ENCODE peak calls at places on chromosome 2, in four cellular contexts. T is stimulated activated CD8-positive, alpha-beta memory T cell treated with anti-CD3 and anti-CD28 coated beads, Interleukin-15, amount 100 ng/mL, for 4 hours; R is kidney tubule cell; U is activated naive CD4-positive, alpha-beta T cell. B is an unnamed sample.

GRCh38 chr2:231672617-231673347 is 35.5 kb upstream of the PTMA start:
- DNase-seq in U (no peak), R (no peak), T (no peak), B (no peak)

GRCh38 chr2:84885111-84885510 is 4.2 kb upstream of the TRABD2A start:
- DNase-seq in T (no peak), R (no peak), U (no peak), B (no peak)

GRCh38 chr2:231483398-231484329 is 19.4 kb upstream of the NCL start:
- DNase-seq in U (no peak), R (no peak), T (no peak), B (no peak)

GRCh38 chr2:203580846-203581245 is 45.7 kb upstream of the RAPH1 start:
- DNase-seq in T (no peak), U (no peak), R (no peak), B (no peak)

GRCh38 chr2:132804045-132804444 is 134.0 kb upstream of the LYPD1 start:
- DNase-seq in R (peak; percentile 87), T (no peak), U (no peak), B (no peak)

GRCh38 chr2:105402809-105403208 is 4.0 kb upstream of the FHL2 start:
- DNase-seq in T (no peak), U (no peak), R (no peak), B (no peak)

GRCh38 chr2:215137741-215138340 is 585 bp downstream of the ABCA12 start:
- DNase-seq in R (peak; percentile 71), U (no peak), T (no peak), B (no peak)

GRCh38 chr2:46798041-46798440 is 117.6 kb downstream of the MCFD2 start:
- DNase-seq in T (no peak), R (peak; percentile 39), U (no peak), B (no peak)

GRCh38 chr2:39938035-39938835 is 159.2 kb upstream of the THUMPD2 start:
- DNase-seq in R (peak; percentile 56), U (no peak), T (no peak), B (no peak)

GRCh38 chr2:10398496-10398895 is 49.6 kb downstream of the ODC1 start:
- DNase-seq in R (no peak), T (no peak), U (no peak), B (no peak)

GRCh38 chr2:134250840-134251461 is 2.9 kb upstream of the MGAT5 start:
- DNase-seq in U (no peak), R (no peak), T (no peak), B (no peak)

GRCh38 chr2:68741805-68742306 is 7.2 kb downstream of the ARHGAP25 start:
- DNase-seq in R (no peak), T (no peak), U (no peak), B (no peak)

GRCh38 chr2:40371525-40372277 is 80.2 kb downstream of the SLC8A1 start:
- DNase-seq in U (no peak), T (no peak), R (peak; percentile 61), B (peak; percentile 8)

GRCh38 chr2:241609859-241610793 is 26.8 kb downstream of the THAP4 start:
- DNase-seq in R (peak; percentile 92), U (peak; percentile 66), T (peak; percentile 83), B (peak; percentile 46)

GRCh38 chr2:168948621-168949212 is 47.6 kb downstream of the G6PC2 start:
- DNase-seq in T (no peak), R (peak; percentile 30), U (no peak), B (no peak)

GRCh38 chr2:234973008-234973407 is 21.2 kb downstream of the SH3BP4 start:
- DNase-seq in U (no peak), T (no peak), R (peak; percentile 90), B (no peak)

GRCh38 chr2:207434903-207435302 is 94.9 kb upstream of the CREB1 start:
- DNase-seq in T (no peak), U (no peak), R (no peak), B (no peak)

GRCh38 chr2:17470855-17471641 is 47.2 kb downstream of the RAD51AP2 start:
- DNase-seq in R (peak; percentile 33), T (no peak), U (no peak), B (no peak)

GRCh38 chr2:9778012-9778411 is 65.3 kb upstream of the TAF1B start:
- DNase-seq in T (no peak), U (no peak), R (no peak), B (no peak)

GRCh38 chr2:105804266-105804665 is 59.6 kb downstream of the NCK2 start:
- DNase-seq in U (no peak), R (no peak), T (no peak), B (no peak)

GRCh38 chr2:129711816-129712420 is 267.5 kb upstream of the RAB6C start:
- DNase-seq in U (no peak), T (no peak), R (peak; percentile 89), B (no peak)

GRCh38 chr2:68849579-68850030 is 21.6 kb downstream of the BMP10 start:
- DNase-seq in U (no peak), R (no peak), T (no peak), B (no peak)

GRCh38 chr2:240615830-240616547 is 9.3 kb upstream of the GPR35 start:
- DNase-seq in R (no peak), U (no peak), T (no peak), B (no peak)

GRCh38 chr2:3516831-3517230 is 2.5 kb downstream of the ADI1 start:
- DNase-seq in R (no peak), T (no peak), U (no peak), B (no peak)

GRCh38 chr2:26561918-26562810 is 79.0 kb downstream of the CIB4 start:
- DNase-seq in R (peak; percentile 72), T (no peak), U (no peak), B (no peak)

GRCh38 chr2:130288467-130289403 is 54.0 kb upstream of the IMP4 start:
- DNase-seq in R (no peak), T (no peak), U (no peak), B (no peak)

GRCh38 chr2:27148801-27149439 is at the start of gene TCF23:
- DNase-seq in T (no peak), U (no peak), R (no peak), B (no peak)

GRCh38 chr2:21317131-21317530 is 193.4 kb downstream of the TDRD15 start:
- DNase-seq in U (no peak), R (peak; percentile 65), T (no peak), B (peak; percentile 7)

GRCh38 chr2:178553047-178553446 is 72.8 kb downstream of the PLEKHA3 start:
- DNase-seq in R (peak; percentile 81), T (no peak), U (no peak), B (no peak)

GRCh38 chr2:191631754-191632153 is 46.2 kb upstream of the NABP1 start:
- DNase-seq in U (no peak), T (no peak), R (no peak), B (no peak)

GRCh38 chr2:180366481-180366880 is 359.4 kb upstream of the CWC22 start:
- DNase-seq in R (no peak), T (no peak), U (no peak), B (no peak)

GRCh38 chr2:201180010-201180409 is 2.9 kb upstream of the CASP10 start:
- DNase-seq in T (no peak), U (no peak), R (no peak), B (no peak)

GRCh38 chr2:170073288-170073687 is 104.7 kb upstream of the MYO3B start:
- DNase-seq in R (peak; percentile 4), T (no peak), U (no peak), B (no peak)

GRCh38 chr2:207255565-207255964 is 89.8 kb upstream of the KLF7 start:
- DNase-seq in R (no peak), U (no peak), T (no peak), B (no peak)

GRCh38 chr2:5064687-5065086 is 627.5 kb upstream of the SOX11 start:
- DNase-seq in R (no peak), T (no peak), U (no peak), B (no peak)

GRCh38 chr2:113187771-113188170 is 14.0 kb downstream of the PSD4 start:
- DNase-seq in T (no peak), U (no peak), R (no peak), B (no peak)

GRCh38 chr2:181885096-181885495 is 6.4 kb upstream of the ITPRID2 start:
- DNase-seq in R (no peak), U (no peak), T (no peak), B (no peak)

B was measured in thoracic aorta.